ENCODE peak calls at places on chromosomes 4 and X, in six cellular contexts. One of them, this sample, is unnamed. For H3K4me1, the result is how much of the 10 kb centered on the place peaks cover.

GRCh38 chr4:8188743-8189550 is 10.1 kb upstream of the SH3TC1 start:
- DNase-seq in ovary: no peak
- DNase-seq in GM23338: no peak
- DNase-seq in PC-9: peak
- DNase-seq in transverse colon: no peak
- DNase-seq in testis: no peak
- DNase-seq in this sample: peak

GRCh38 chr4:146161243-146161642 is 14.3 kb upstream of the LSM6 start:
- DNase-seq in transverse colon: no peak
- DNase-seq in GM23338: no peak
- DNase-seq in testis: no peak
- DNase-seq in PC-9: no peak
- DNase-seq in ovary: no peak
- DNase-seq in this sample: no peak

GRCh38 chr4:118774989-118775388 is 60.9 kb downstream of the SEC24D start:
- DNase-seq in ovary: no peak
- DNase-seq in GM23338: no peak
- DNase-seq in PC-9: no peak
- DNase-seq in transverse colon: no peak
- DNase-seq in testis: no peak
- DNase-seq in this sample: no peak

GRCh38 chr4:186651624-186652023 is 72.0 kb downstream of the FAT1 start:
- DNase-seq in GM23338: peak
- DNase-seq in testis: peak
- DNase-seq in transverse colon: peak
- DNase-seq in ovary: no peak
- DNase-seq in PC-9: no peak
- DNase-seq in this sample: peak

GRCh38 chr4:52574036-52574435 is 85.1 kb downstream of the USP46 start:
- DNase-seq in GM23338: no peak
- DNase-seq in transverse colon: no peak
- DNase-seq in testis: no peak
- DNase-seq in PC-9: no peak
- DNase-seq in ovary: no peak
- DNase-seq in this sample: no peak

GRCh38 chrX:136941396-136942337 is 61.1 kb upstream of the RBMX start:
- DNase-seq in PC-9: no peak
- DNase-seq in testis: no peak
- DNase-seq in transverse colon: no peak
- DNase-seq in GM23338: no peak
- DNase-seq in ovary: no peak
- DNase-seq in this sample: no peak

GRCh38 chr4:4519296-4519898 is 22.5 kb downstream of the STX18 start:
- DNase-seq in GM23338: peak
- DNase-seq in ovary: no peak
- DNase-seq in transverse colon: no peak
- DNase-seq in testis: no peak
- DNase-seq in PC-9: no peak
- DNase-seq in this sample: no peak

GRCh38 chr4:13577660-13578059 is 33.4 kb upstream of the NKX3-2 start:
- DNase-seq in GM23338: no peak
- DNase-seq in transverse colon: no peak
- DNase-seq in ovary: no peak
- DNase-seq in testis: no peak
- DNase-seq in PC-9: no peak
- DNase-seq in this sample: no peak

GRCh38 chrX:139680356-139680755 is 27.6 kb downstream of the MCF2 start:
- DNase-seq in GM23338: no peak
- DNase-seq in transverse colon: no peak
- DNase-seq in testis: no peak
- DNase-seq in ovary: no peak
- DNase-seq in PC-9: no peak
- DNase-seq in this sample: no peak

GRCh38 chr4:30380404-30380998 is 339.7 kb upstream of the PCDH7 start:
- DNase-seq in GM23338: peak
- DNase-seq in ovary: no peak
- DNase-seq in PC-9: peak
- DNase-seq in transverse colon: peak
- DNase-seq in testis: peak
- DNase-seq in this sample: no peak

GRCh38 chrX:3526749-3527148 is 180.3 kb upstream of the MXRA5 start:
- DNase-seq in GM23338: no peak
- DNase-seq in transverse colon: no peak
- DNase-seq in PC-9: no peak
- DNase-seq in testis: no peak
- DNase-seq in ovary: no peak
- DNase-seq in this sample: no peak

GRCh38 chr4:48133668-48134444 is at the start of gene TXK:
- DNase-seq in ovary: no peak
- DNase-seq in testis: no peak
- DNase-seq in transverse colon: no peak
- DNase-seq in GM23338: no peak
- DNase-seq in PC-9: no peak
- DNase-seq in this sample: peak

GRCh38 chrX:130682990-130683389 is 220.0 kb downstream of the ENOX2 start:
- DNase-seq in testis: no peak
- DNase-seq in ovary: no peak
- DNase-seq in GM23338: peak
- DNase-seq in PC-9: no peak
- DNase-seq in transverse colon: no peak
- DNase-seq in this sample: no peak

GRCh38 chrX:72201836-72202536 is 20.4 kb downstream of the PIN4 start:
- DNase-seq in ovary: no peak
- DNase-seq in GM23338: no peak
- DNase-seq in transverse colon: no peak
- DNase-seq in PC-9: peak
- DNase-seq in testis: no peak
- DNase-seq in this sample: no peak

GRCh38 chr4:79331126-79331876 is 5.4 kb upstream of the NAA11 start:
- DNase-seq in ovary: no peak
- DNase-seq in PC-9: no peak
- DNase-seq in transverse colon: no peak
- DNase-seq in GM23338: no peak
- DNase-seq in testis: no peak
- DNase-seq in this sample: no peak

GRCh38 chr4:168410681-168411080 is 69.6 kb downstream of the DDX60L start:
- DNase-seq in GM23338: no peak
- DNase-seq in PC-9: no peak
- DNase-seq in testis: no peak
- DNase-seq in ovary: no peak
- DNase-seq in transverse colon: no peak
- DNase-seq in this sample: no peak

GRCh38 chr4:168409089-168409801 is 71.0 kb downstream of the DDX60L start:
- DNase-seq in PC-9: no peak
- DNase-seq in GM23338: no peak
- DNase-seq in testis: no peak
- DNase-seq in ovary: no peak
- DNase-seq in transverse colon: no peak
- DNase-seq in this sample: no peak

GRCh38 chr4:168411318-168412150 is 68.8 kb downstream of the DDX60L start:
- DNase-seq in transverse colon: no peak
- DNase-seq in GM23338: no peak
- DNase-seq in PC-9: no peak
- DNase-seq in testis: no peak
- DNase-seq in ovary: no peak
- DNase-seq in this sample: no peak

GRCh38 chr4:168408620-168409019 is 71.7 kb downstream of the DDX60L start:
- DNase-seq in GM23338: no peak
- DNase-seq in PC-9: peak
- DNase-seq in testis: peak
- DNase-seq in ovary: peak
- DNase-seq in transverse colon: peak
- DNase-seq in this sample: peak
- H3K27ac ChIP-seq in GM23338: no peak
- H3K27ac ChIP-seq in PC-9: no peak
- H3K27ac ChIP-seq in testis: no peak
- H3K27ac ChIP-seq in ovary: no peak
- H3K27ac ChIP-seq in transverse colon: peak
- H3K27ac ChIP-seq in this sample: peak

GRCh38 chrX:154037754-154038153 is 18.1 kb upstream of the IRAK1 start:
- DNase-seq in transverse colon: no peak
- DNase-seq in ovary: no peak
- DNase-seq in testis: no peak
- DNase-seq in GM23338: no peak
- DNase-seq in PC-9: no peak
- DNase-seq in this sample: no peak

GRCh38 chrX:154040863-154041262 is 21.2 kb upstream of the IRAK1 start:
- DNase-seq in transverse colon: no peak
- DNase-seq in ovary: peak
- DNase-seq in testis: no peak
- DNase-seq in PC-9: no peak
- DNase-seq in GM23338: no peak
- DNase-seq in this sample: peak

GRCh38 chrX:154036513-154036912 is 16.8 kb upstream of the IRAK1 start:
- DNase-seq in ovary: no peak
- DNase-seq in testis: no peak
- DNase-seq in GM23338: peak
- DNase-seq in transverse colon: no peak
- DNase-seq in PC-9: no peak
- DNase-seq in this sample: no peak

GRCh38 chrX:154040307-154040756 is 20.6 kb upstream of the IRAK1 start:
- DNase-seq in GM23338: no peak
- DNase-seq in ovary: no peak
- DNase-seq in testis: no peak
- DNase-seq in PC-9: no peak
- DNase-seq in transverse colon: no peak
- DNase-seq in this sample: no peak

DNA sequence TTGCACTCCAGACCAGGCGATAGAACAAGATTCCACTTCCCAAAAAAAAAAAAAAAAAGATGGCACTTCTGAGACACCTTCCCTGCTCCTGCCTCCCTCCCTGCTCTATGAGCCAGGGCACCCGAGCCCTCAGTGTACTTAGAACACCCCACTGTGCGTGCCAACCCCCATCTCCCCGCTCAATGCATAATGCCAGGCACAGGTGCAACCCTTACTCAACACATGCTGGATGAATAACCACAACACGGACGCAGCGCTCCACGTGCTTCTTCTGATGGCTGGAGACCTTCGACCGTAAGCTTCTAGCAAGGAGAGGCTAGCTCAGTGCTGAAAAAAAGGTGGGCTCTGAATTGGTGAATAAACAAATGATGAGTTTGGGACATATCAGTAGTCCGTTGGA is 19.9 kb upstream of the IRAK1 start:
- DNase-seq in PC-9: no peak
- DNase-seq in ovary: peak
- DNase-seq in testis: no peak
- DNase-seq in transverse colon: no peak
- DNase-seq in GM23338: no peak
- DNase-seq in this sample: no peak
- H3K4me1 ChIP-seq in PC-9: under half
- H3K4me1 ChIP-seq in ovary: under half
- H3K4me1 ChIP-seq in testis: under half
- H3K4me1 ChIP-seq in transverse colon: under half
- H3K4me1 ChIP-seq in GM23338: under half
- H3K4me1 ChIP-seq in this sample: under half

GRCh38 chr4:153535735-153536494 is 69.8 kb downstream of the TMEM131L start:
- DNase-seq in PC-9: no peak
- DNase-seq in ovary: no peak
- DNase-seq in testis: no peak
- DNase-seq in transverse colon: no peak
- DNase-seq in GM23338: peak
- DNase-seq in this sample: no peak
- TF ChIP-seq CTCF in PC-9: no peak
- TF ChIP-seq CTCF in ovary: no peak
- TF ChIP-seq CTCF in testis: no peak
- TF ChIP-seq CTCF in transverse colon: no peak
- TF ChIP-seq CTCF in GM23338: no peak
- TF ChIP-seq CTCF in this sample: no peak

GRCh38 chr4:53783208-53783859 is 192.0 kb upstream of the LNX1 start:
- DNase-seq in PC-9: no peak
- DNase-seq in GM23338: no peak
- DNase-seq in testis: no peak
- DNase-seq in transverse colon: no peak
- DNase-seq in ovary: no peak
- DNase-seq in this sample: no peak

GRCh38 chr4:53781614-53782467 is 190.6 kb upstream of the LNX1 start:
- DNase-seq in PC-9: no peak
- DNase-seq in GM23338: no peak
- DNase-seq in transverse colon: no peak
- DNase-seq in testis: no peak
- DNase-seq in ovary: no peak
- DNase-seq in this sample: no peak

GRCh38 chr4:53784112-53784511 is 192.8 kb upstream of the LNX1 start:
- DNase-seq in PC-9: no peak
- DNase-seq in ovary: no peak
- DNase-seq in testis: no peak
- DNase-seq in GM23338: no peak
- DNase-seq in transverse colon: no peak
- DNase-seq in this sample: no peak

GRCh38 chr4:53780736-53781400 is 189.6 kb upstream of the LNX1 start:
- DNase-seq in transverse colon: no peak
- DNase-seq in ovary: no peak
- DNase-seq in PC-9: no peak
- DNase-seq in testis: no peak
- DNase-seq in GM23338: no peak
- DNase-seq in this sample: no peak

GRCh38 chr4:53782468-53782865 is 191.2 kb upstream of the LNX1 start:
- DNase-seq in transverse colon: no peak
- DNase-seq in testis: no peak
- DNase-seq in PC-9: no peak
- DNase-seq in GM23338: no peak
- DNase-seq in ovary: no peak
- DNase-seq in this sample: no peak
- H3K27ac ChIP-seq in transverse colon: no peak
- H3K27ac ChIP-seq in testis: no peak
- H3K27ac ChIP-seq in PC-9: no peak
- H3K27ac ChIP-seq in GM23338: no peak
- H3K27ac ChIP-seq in ovary: no peak
- H3K27ac ChIP-seq in this sample: no peak

GRCh38 chr4:41142356-41142755 is 72.0 kb downstream of the APBB2 start:
- DNase-seq in ovary: peak
- DNase-seq in GM23338: no peak
- DNase-seq in transverse colon: no peak
- DNase-seq in PC-9: no peak
- DNase-seq in testis: peak
- DNase-seq in this sample: no peak
- H3K4me1 ChIP-seq in ovary: under half
- H3K4me1 ChIP-seq in GM23338: under half
- H3K4me1 ChIP-seq in transverse colon: under half
- H3K4me1 ChIP-seq in PC-9: under half
- H3K4me1 ChIP-seq in testis: under half
- H3K4me1 ChIP-seq in this sample: half or more

GRCh38 chrX:135543924-135544323 is 23.5 kb downstream of the INTS6L start:
- DNase-seq in testis: no peak
- DNase-seq in PC-9: no peak
- DNase-seq in ovary: no peak
- DNase-seq in transverse colon: peak
- DNase-seq in GM23338: peak
- DNase-seq in this sample: no peak
- TF ChIP-seq CTCF in testis: no peak
- TF ChIP-seq CTCF in PC-9: peak
- TF ChIP-seq CTCF in ovary: no peak
- TF ChIP-seq CTCF in transverse colon: peak
- TF ChIP-seq CTCF in GM23338: peak
- TF ChIP-seq CTCF in this sample: peak

DNA sequence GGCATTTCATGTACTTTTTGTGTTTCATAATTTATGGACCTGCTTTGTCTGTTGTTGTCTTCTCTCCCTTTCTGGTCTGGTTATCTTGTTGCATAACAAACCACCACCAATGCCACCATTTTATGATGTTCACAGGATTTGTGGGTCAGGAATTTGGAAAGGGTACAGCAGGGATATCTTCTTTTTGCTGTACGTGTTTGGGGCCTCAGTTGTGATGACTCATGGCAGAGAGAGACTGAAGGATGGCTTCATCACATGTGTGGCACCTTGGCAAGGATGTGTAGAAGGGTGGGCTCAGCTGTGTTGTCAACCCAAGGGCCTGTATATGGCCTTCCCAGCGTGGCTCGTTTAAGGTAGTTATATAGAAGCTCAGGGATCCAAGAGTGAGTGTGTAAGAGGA is 35.2 kb downstream of the KDM6A start:
- DNase-seq in transverse colon: no peak
- DNase-seq in ovary: no peak
- DNase-seq in GM23338: no peak
- DNase-seq in PC-9: no peak
- DNase-seq in testis: no peak
- DNase-seq in this sample: no peak
- H3K27ac ChIP-seq in transverse colon: no peak
- H3K27ac ChIP-seq in ovary: no peak
- H3K27ac ChIP-seq in GM23338: no peak
- H3K27ac ChIP-seq in PC-9: no peak
- H3K27ac ChIP-seq in testis: no peak
- H3K27ac ChIP-seq in this sample: no peak

This sample was measured in thyroid gland.